ENCODE peak calls at places on chromosomes 4 and X, in eight cellular contexts. Q, K, B, A, L, P, X and S are unnamed samples.

GRCh38 chrX:153800177-153800722 is 5.8 kb downstream of the SSR4 start:
- DNase-seq in Q (no peak), K (no peak), B (no peak), A (no peak), L (peak), P (no peak), X (no peak), S (no peak)

GRCh38 chrX:78548012-78548411 is 111.1 kb downstream of the RTL3 start:
- DNase-seq in Q (no peak), K (peak), B (no peak), A (no peak), L (no peak), P (no peak), X (peak), S (no peak)

GRCh38 chrX:118188977-118189376 is 72.4 kb upstream of the KLHL13 start:
- DNase-seq in Q (peak), K (no peak), B (no peak), A (no peak), L (no peak), P (peak), X (no peak), S (peak)

GRCh38 chr4:131113704-131114103 is 2017.8 kb downstream of the C4orf33 start:
- DNase-seq in Q (no peak), K (no peak), B (no peak), A (no peak), L (no peak), P (no peak), X (no peak), S (no peak)

GRCh38 chr4:107913283-107913899 is 18.0 kb upstream of the CYP2U1 start:
- DNase-seq in Q (peak), K (peak), B (peak), A (no peak), L (no peak), P (peak), X (peak), S (peak)

GRCh38 chr4:26181616-26182015 is 139.2 kb upstream of the RBPJ start:
- DNase-seq in Q (no peak), K (peak), B (no peak), A (peak), L (no peak), P (no peak), X (peak), S (no peak)

GRCh38 chr4:153603258-153603657 is 80.8 kb upstream of the TLR2 start:
- DNase-seq in Q (no peak), K (no peak), B (no peak), A (peak), L (no peak), P (no peak), X (no peak), S (no peak)

GRCh38 chrX:16785247-16786138 is 773 bp upstream of the TXLNG start:
- DNase-seq in Q (no peak), K (no peak), B (peak), A (peak), L (no peak), P (no peak), X (no peak), S (peak)

GRCh38 chrX:103254171-103254824 is 657 bp downstream of the TCEAL8 start:
- DNase-seq in Q (peak), K (peak), B (peak), A (peak), L (peak), P (peak), X (peak), S (peak)

GRCh38 chr4:105666693-105667092 is 41.8 kb downstream of the INTS12 start:
- DNase-seq in Q (peak), K (peak), B (peak), A (no peak), L (no peak), P (peak), X (peak), S (peak)

GRCh38 chr4:182189107-182189878 is 53.9 kb upstream of the TENM3 start:
- DNase-seq in Q (no peak), K (peak), B (no peak), A (no peak), L (no peak), P (peak), X (peak), S (peak)

GRCh38 chrX:96685205-96686099 is 810 bp downstream of the DIAPH2 start:
- DNase-seq in Q (peak), K (peak), B (peak), A (peak), L (peak), P (peak), X (peak), S (no peak)

GRCh38 chr4:154549894-154550790 is at the start of gene PLRG1:
- DNase-seq in Q (peak), K (peak), B (peak), A (peak), L (peak), P (peak), X (peak), S (peak)

GRCh38 chr4:27278615-27279014 is 418.0 kb downstream of the STIM2 start:
- DNase-seq in Q (no peak), K (peak), B (no peak), A (no peak), L (no peak), P (peak), X (peak), S (no peak)

GRCh38 chr4:36224969-36225903 is 19.1 kb downstream of the ARAP2 start:
- DNase-seq in Q (no peak), K (no peak), B (no peak), A (no peak), L (peak), P (no peak), X (peak), S (peak)

GRCh38 chrX:2387614-2388239 is 113.0 kb downstream of the DHRSX start:
- DNase-seq in Q (no peak), K (peak), B (no peak), A (no peak), L (no peak), P (peak), X (peak), S (no peak)

GRCh38 chr4:1402516-1403101 is 3.6 kb downstream of the NKX1-1 start:
- DNase-seq in Q (no peak), K (no peak), B (no peak), A (no peak), L (peak), P (no peak), X (no peak), S (no peak)